ENCODE peak calls at places on chromosomes 7 and 10, in ten cellular contexts. P is spleen, L is sigmoid colon, W is stomach, S is HCT116, Y is prostate gland, T is endothelial cell of umbilical vein, F is GM12892, O is Panc1, M is SK-N-SH. N is an unnamed sample.

GRCh38 chr10:109062371-109062770 is 860.9 kb downstream of the XPNPEP1 start:
- DNase-seq in P (no peak), L (no peak), W (no peak), S (no peak), Y (no peak), T (no peak), F (no peak), O (no peak), M (no peak), N (no peak)

GRCh38 chr7:13359656-13360055 is 629.8 kb downstream of the ETV1 start:
- DNase-seq in P (no peak), L (no peak), W (no peak), S (no peak), Y (no peak), T (no peak), F (no peak), O (no peak), M (no peak), N (no peak)

GRCh38 chr10:42932735-42933453 is 144.0 kb upstream of the RET start:
- DNase-seq in P (peak; percentile 76), L (no peak), W (no peak), S (no peak), Y (no peak), T (no peak), F (no peak), O (no peak), M (no peak), N (no peak)

GRCh38 chr10:132942101-132942739 is at the start of gene CFAP46:
- DNase-seq in P (peak; percentile 85), L (no peak), W (peak; percentile 62), S (peak; percentile 18), Y (peak; percentile 29), T (peak; percentile 39), F (no peak), O (no peak), M (peak; percentile 97), N (peak; percentile 80)

GRCh38 chr7:144057954-144058353 is 9.2 kb downstream of the OR2A5 start:
- DNase-seq in P (no peak), L (no peak), W (no peak), S (no peak), Y (no peak), T (no peak), F (no peak), O (peak; percentile 25), M (no peak), N (no peak)

GRCh38 chr7:55538538-55538937 is 33.8 kb downstream of the VOPP1 start:
- DNase-seq in P (no peak), L (no peak), W (no peak), S (no peak), Y (no peak), T (no peak), F (no peak), O (no peak), M (no peak), N (no peak)

GRCh38 chr10:24762966-24763623 is 39.4 kb upstream of the ARHGAP21 start:
- DNase-seq in P (no peak), L (no peak), W (no peak), S (no peak), Y (no peak), T (peak; percentile 44), F (no peak), O (no peak), M (no peak), N (no peak)

GRCh38 chr10:51876528-51876927 is 177.1 kb upstream of the CSTF2T start:
- DNase-seq in P (no peak), L (no peak), W (no peak), S (no peak), Y (no peak), T (no peak), F (no peak), O (no peak), M (no peak), N (no peak)

GRCh38 chr7:112112822-112113255 is 93.4 kb downstream of the DOCK4 start:
- DNase-seq in P (no peak), L (no peak), W (no peak), S (no peak), Y (no peak), T (peak; percentile 60), F (no peak), O (no peak), M (no peak), N (no peak)

GRCh38 chr10:100984670-100985177 is 2.6 kb downstream of the MRPL43 start:
- DNase-seq in P (peak; percentile 16), L (peak; percentile 45), W (no peak), S (no peak), Y (no peak), T (no peak), F (no peak), O (no peak), M (no peak), N (no peak)

GRCh38 chr10:118210276-118210675 is 131.8 kb downstream of the FAM204A start:
- DNase-seq in P (no peak), L (no peak), W (no peak), S (no peak), Y (no peak), T (no peak), F (no peak), O (no peak), M (no peak), N (no peak)

GRCh38 chr10:17009228-17009700 is 120.3 kb downstream of the CUBN start:
- DNase-seq in P (no peak), L (no peak), W (no peak), S (no peak), Y (no peak), T (peak; percentile 46), F (no peak), O (no peak), M (no peak), N (no peak)

GRCh38 chr10:35195361-35196306 is 69.0 kb downstream of the CREM start:
- DNase-seq in P (peak; percentile 79), L (peak; percentile 92), W (peak; percentile 65), S (peak; percentile 82), Y (peak; percentile 55), T (peak; percentile 99), F (no peak), O (peak; percentile 93), M (peak; percentile 70), N (no peak)

GRCh38 chr7:76069238-76069638 is 21.3 kb downstream of the MDH2 start:
- DNase-seq in P (no peak), L (peak; percentile 92), W (peak; percentile 39), S (peak; percentile 65), Y (peak; percentile 95), T (peak; percentile 61), F (no peak), O (no peak), M (peak; percentile 46), N (no peak)

GRCh38 chr10:131961047-131961776 is 20.5 kb downstream of the BNIP3 start:
- DNase-seq in P (peak; percentile 66), L (peak; percentile 60), W (no peak), S (no peak), Y (no peak), T (no peak), F (no peak), O (no peak), M (peak; percentile 54), N (no peak)

GRCh38 chr7:102286237-102287081 is at the start of gene SH2B2:
- DNase-seq in P (peak; percentile 93), L (peak; percentile 92), W (peak; percentile 61), S (no peak), Y (peak; percentile 74), T (peak; percentile 44), F (no peak), O (no peak), M (peak; percentile 99), N (peak; percentile 61)
- TF ChIP-seq POLR2AphosphoS5 in P (peak; percentile 89), L (peak; percentile 81), W (peak; percentile 68), S (peak; percentile 93), Y (peak; percentile 48), T (peak; percentile 30), F (no peak), O (no peak), M (peak; percentile 93), N (no peak)

GRCh38 chr10:3452683-3453388 is 280.3 kb upstream of the PITRM1 start:
- DNase-seq in P (no peak), L (no peak), W (no peak), S (no peak), Y (no peak), T (peak; percentile 75), F (no peak), O (no peak), M (no peak), N (no peak)
- TF ChIP-seq POLR2AphosphoS5 in P (no peak), L (peak; percentile 47), W (peak; percentile 25), S (no peak), Y (peak; percentile 20), T (no peak), F (no peak), O (no peak), M (peak; percentile 31), N (no peak)

GRCh38 chr7:71613316-71613715 is 481.4 kb downstream of the GALNT17 start:
- DNase-seq in P (no peak), L (no peak), W (no peak), S (no peak), Y (no peak), T (no peak), F (no peak), O (no peak), M (no peak), N (no peak)

GRCh38 chr7:71616217-71616616 is 484.3 kb downstream of the GALNT17 start:
- DNase-seq in P (no peak), L (no peak), W (no peak), S (no peak), Y (no peak), T (no peak), F (no peak), O (no peak), M (no peak), N (no peak)

GRCh38 chr7:71615017-71615416 is 483.1 kb downstream of the GALNT17 start:
- DNase-seq in P (no peak), L (no peak), W (no peak), S (no peak), Y (no peak), T (no peak), F (no peak), O (no peak), M (no peak), N (no peak)

GRCh38 chr7:71612011-71612410 is 480.1 kb downstream of the GALNT17 start:
- DNase-seq in P (no peak), L (no peak), W (no peak), S (no peak), Y (no peak), T (no peak), F (no peak), O (no peak), M (no peak), N (no peak)

DNA sequence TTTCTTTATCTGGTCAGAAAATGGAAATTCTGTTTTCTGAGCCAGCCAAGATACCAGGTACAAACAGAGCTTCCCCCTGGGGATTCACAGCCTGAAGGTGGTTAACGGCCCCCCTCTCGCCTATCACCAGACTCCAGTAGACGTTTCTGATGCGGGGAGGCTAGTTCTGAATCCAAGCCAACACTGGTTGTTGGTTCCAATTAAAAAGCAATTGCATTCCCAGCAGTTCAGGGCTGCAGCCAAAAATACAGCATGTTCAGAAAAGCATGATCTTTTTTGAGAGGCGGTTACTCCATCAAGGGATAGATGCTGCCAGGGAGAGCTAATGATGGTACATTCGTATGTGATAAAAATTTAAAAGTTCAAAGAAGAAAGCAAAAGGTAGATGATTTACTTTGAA is 480.9 kb downstream of the GALNT17 start:
- DNase-seq in P (no peak), L (no peak), W (no peak), S (no peak), Y (no peak), T (no peak), F (no peak), O (no peak), M (no peak), N (no peak)
- TF ChIP-seq POLR2AphosphoS5 in P (no peak), L (no peak), W (no peak), S (no peak), Y (no peak), T (no peak), F (no peak), O (no peak), M (no peak), N (no peak)

GRCh38 chr7:158819571-158820203 is 9.6 kb downstream of the ESYT2 start:
- DNase-seq in P (no peak), L (no peak), W (no peak), S (no peak), Y (no peak), T (no peak), F (no peak), O (no peak), M (no peak), N (no peak)
- TF ChIP-seq POLR2AphosphoS5 in P (no peak), L (no peak), W (no peak), S (no peak), Y (no peak), T (no peak), F (no peak), O (no peak), M (no peak), N (no peak)